ENCODE peak calls at places on chromosomes 6 and 20, in eight cellular contexts. U, O, Q, Y, M, D, C and S are unnamed samples. For H3K9me3 and H3K27me3, the result is how much of the 10 kb centered on the place peaks cover.

GRCh38 chr6:20830576-20830975 is 296.3 kb downstream of the CDKAL1 start:
- DNase-seq in C (no peak), Y (no peak), O (no peak), D (no peak), Q (no peak), U (no peak), M (no peak), S (no peak)

GRCh38 chr6:15023448-15023847 is 222.4 kb upstream of the JARID2 start:
- DNase-seq in C (no peak), Y (no peak), D (no peak), M (no peak), O (no peak), U (peak), Q (no peak), S (no peak)

GRCh38 chr6:155146205-155146604 is 117.6 kb upstream of the CLDN20 start:
- DNase-seq in C (no peak), D (no peak), O (no peak), Y (no peak), Q (no peak), M (no peak), U (no peak), S (no peak)

GRCh38 chr20:3420211-3420707 is 12.8 kb upstream of the DNAAF9 start:
- DNase-seq in O (peak), U (peak), D (peak), C (peak), Y (peak), M (peak), Q (peak), S (peak)

GRCh38 chr6:169950558-169950957 is 199.1 kb downstream of the ERMARD start:
- DNase-seq in D (no peak), O (no peak), C (peak), Y (no peak), Q (no peak), M (no peak), U (peak), S (no peak)

GRCh38 chr20:17571967-17572638 is 2.2 kb downstream of the DSTN start:
- DNase-seq in Y (no peak), D (no peak), M (no peak), C (no peak), Q (no peak), O (no peak), U (peak), S (no peak)

GRCh38 chr20:48350291-48350988 is 477.4 kb downstream of the PREX1 start:
- DNase-seq in C (peak), Q (no peak), D (no peak), M (no peak), O (no peak), U (no peak), Y (no peak), S (no peak)

GRCh38 chr20:63626424-63627128 is at the start of gene GMEB2:
- DNase-seq in O (peak), Q (peak), U (no peak), M (peak), Y (peak), C (no peak), D (peak), S (peak)

GRCh38 chr6:84892666-84893065 is 128.3 kb upstream of the TBX18 start:
- DNase-seq in C (peak), Q (no peak), M (no peak), U (peak), D (no peak), O (no peak), Y (no peak), S (no peak)

GRCh38 chr20:3378138-3378537 is 29.3 kb downstream of the DNAAF9 start:
- DNase-seq in M (no peak), C (no peak), O (no peak), Y (no peak), U (no peak), D (no peak), Q (peak), S (no peak)

GRCh38 chr6:21438237-21438985 is 155.1 kb upstream of the SOX4 start:
- DNase-seq in C (no peak), M (no peak), Y (no peak), Q (no peak), U (peak), D (no peak), O (no peak), S (no peak)

GRCh38 chr6:42166444-42167141 is 6.6 kb upstream of the GUCA1A start:
- DNase-seq in Q (peak), U (peak), D (peak), O (peak), M (peak), C (peak), Y (peak), S (no peak)

GRCh38 chr6:85113934-85114582 is 335.8 kb upstream of the NT5E start:
- DNase-seq in D (no peak), Y (no peak), M (no peak), C (peak), Q (no peak), U (peak), O (no peak), S (no peak)

GRCh38 chr20:22687676-22688360 is 103.4 kb upstream of the FOXA2 start:
- DNase-seq in D (no peak), U (no peak), O (no peak), M (no peak), C (no peak), Y (no peak), Q (no peak), S (no peak)

GRCh38 chr6:93163146-93163545 is 256.2 kb downstream of the EPHA7 start:
- DNase-seq in U (no peak), C (no peak), O (no peak), Q (no peak), D (no peak), Y (no peak), M (no peak), S (no peak)

GRCh38 chr6:49570474-49571079 is 20.1 kb downstream of the C6orf141 start:
- DNase-seq in Y (no peak), D (no peak), M (no peak), C (peak), Q (no peak), U (no peak), O (no peak), S (no peak)

GRCh38 chr6:82842721-82843120 is 222.9 kb downstream of the UBE3D start:
- DNase-seq in D (no peak), Q (no peak), U (peak), M (no peak), O (no peak), Y (no peak), C (peak), S (no peak)

GRCh38 chr6:31898200-31899011 is 908 bp upstream of the EHMT2 start:
- DNase-seq in Y (no peak), M (no peak), U (peak), C (peak), Q (peak), D (no peak), O (no peak), S (no peak)

GRCh38 chr6:88730602-88731001 is 232.8 kb downstream of the RNGTT start:
- DNase-seq in O (no peak), U (peak), Q (no peak), Y (no peak), D (no peak), C (peak), M (no peak), S (no peak)

GRCh38 chr20:17634666-17635319 is 47.2 kb downstream of the RRBP1 start:
- DNase-seq in M (no peak), Q (no peak), O (no peak), U (no peak), D (peak), C (peak), Y (no peak), S (peak)

GRCh38 chr6:94454231-94454630 is 1034.9 kb upstream of the EPHA7 start:
- DNase-seq in O (no peak), C (no peak), D (no peak), Y (no peak), Q (no peak), U (no peak), M (no peak), S (no peak)

GRCh38 chr6:38460216-38460615 is 179.5 kb downstream of the BTBD9 start:
- DNase-seq in U (peak), O (no peak), C (no peak), M (no peak), Q (no peak), D (no peak), Y (no peak), S (no peak)

GRCh38 chr20:31839782-31840487 is 5.5 kb downstream of the FOXS1 start:
- DNase-seq in Y (no peak), C (no peak), M (no peak), U (no peak), O (no peak), D (no peak), Q (no peak), S (no peak)

GRCh38 chr6:19691465-19692167 is 145.6 kb upstream of the ID4 start:
- DNase-seq in D (peak), Y (no peak), C (peak), M (no peak), O (no peak), Q (no peak), U (no peak), S (no peak)

GRCh38 chr6:129539032-129539431 is 170.9 kb downstream of the ARHGAP18 start:
- DNase-seq in M (no peak), Q (no peak), C (no peak), D (no peak), O (no peak), Y (no peak), U (no peak), S (no peak)

GRCh38 chr20:18639501-18639979 is 51.7 kb downstream of the DTD1 start:
- DNase-seq in U (no peak), D (no peak), M (no peak), O (no peak), Q (peak), Y (no peak), C (no peak), S (no peak)

GRCh38 chr20:2986466-2986865 is 57.0 kb upstream of the GNRH2 start:
- DNase-seq in U (peak), Q (no peak), D (no peak), C (peak), Y (peak), M (no peak), O (no peak), S (no peak)

GRCh38 chr6:4135665-4136353 is 434 bp upstream of the ECI2 start:
- DNase-seq in C (peak), Y (peak), M (peak), Q (peak), U (peak), D (peak), O (peak), S (peak)

GRCh38 chr6:48775157-48775556 is 664.2 kb upstream of the PTCHD4 start:
- DNase-seq in O (no peak), U (no peak), C (peak), Q (no peak), Y (no peak), M (no peak), D (no peak), S (no peak)

GRCh38 chr6:35583893-35584688 is 71.4 kb upstream of the TULP1 start:
- DNase-seq in U (peak), M (no peak), Y (peak), C (peak), D (no peak), O (peak), Q (peak), S (no peak)

GRCh38 chr20:6792789-6793188 is 25.3 kb downstream of the BMP2 start:
- DNase-seq in Q (no peak), C (no peak), M (no peak), Y (no peak), O (no peak), U (no peak), D (no peak), S (no peak)

GRCh38 chr20:23193985-23194384 is 107.9 kb upstream of the CD93 start:
- DNase-seq in Y (no peak), D (no peak), Q (no peak), O (no peak), C (no peak), M (no peak), U (peak), S (no peak)

GRCh38 chr6:208973-209372 is 83.3 kb upstream of the DUSP22 start:
- DNase-seq in Y (no peak), M (no peak), Q (no peak), C (no peak), U (no peak), O (no peak), D (no peak), S (no peak)

GRCh38 chr6:3090013-3090412 is 21.7 kb downstream of the RIPK1 start:
- DNase-seq in C (no peak), U (no peak), Y (no peak), O (no peak), D (no peak), Q (no peak), M (no peak), S (no peak)

GRCh38 chr6:167054987-167055386 is 55.8 kb downstream of the CEP43 start:
- DNase-seq in D (no peak), O (no peak), M (no peak), Y (no peak), C (no peak), U (no peak), Q (no peak), S (no peak)

GRCh38 chr6:15017251-15017650 is 228.6 kb upstream of the JARID2 start:
- DNase-seq in Y (no peak), C (peak), Q (peak), O (peak), D (no peak), U (no peak), M (peak), S (peak)

GRCh38 chr20:58712116-58712822 is 19.7 kb downstream of the NPEPL1 start:
- DNase-seq in M (no peak), D (peak), C (no peak), U (no peak), Y (no peak), Q (no peak), O (no peak), S (no peak)

GRCh38 chr6:5085638-5086293 is 625 bp downstream of the PPP1R3G start:
- DNase-seq in O (peak), C (peak), U (peak), Y (peak), D (peak), Q (peak), M (peak), S (no peak)

GRCh38 chr6:98847767-98848538 is 13.6 kb downstream of the POU3F2 start:
- DNase-seq in U (no peak), D (peak), C (peak), M (no peak), Q (no peak), O (no peak), Y (no peak), S (peak)

GRCh38 chr6:110878751-110879539 is 4.4 kb downstream of the AMD1 start:
- DNase-seq in C (peak), D (no peak), O (no peak), M (no peak), Y (no peak), Q (no peak), U (no peak), S (no peak)

GRCh38 chr6:138692058-138692977 is 81.3 kb upstream of the CCDC28A start:
- DNase-seq in O (peak), C (peak), U (peak), D (peak), Q (peak), Y (peak), M (peak), S (peak)

GRCh38 chr6:138691595-138692057 is 81.9 kb upstream of the CCDC28A start:
- DNase-seq in U (peak), O (no peak), D (no peak), Y (no peak), Q (peak), C (peak), M (no peak), S (no peak)

GRCh38 chr6:138695193-138695592 is 78.4 kb upstream of the CCDC28A start:
- DNase-seq in M (no peak), D (no peak), U (peak), Y (no peak), O (no peak), Q (no peak), C (no peak), S (no peak)

GRCh38 chr6:138690975-138691594 is 82.5 kb upstream of the CCDC28A start:
- DNase-seq in Y (no peak), O (no peak), C (no peak), Q (no peak), U (no peak), M (no peak), D (no peak), S (no peak)

GRCh38 chr6:138692978-138693909 is 80.3 kb upstream of the CCDC28A start:
- DNase-seq in U (peak), C (peak), M (peak), O (peak), Q (peak), D (peak), Y (peak), S (peak)
- TF ChIP-seq CTCF in U (no peak), C (no peak), M (peak), O (no peak), Q (no peak), D (no peak), Y (peak), S (no peak)

DNA sequence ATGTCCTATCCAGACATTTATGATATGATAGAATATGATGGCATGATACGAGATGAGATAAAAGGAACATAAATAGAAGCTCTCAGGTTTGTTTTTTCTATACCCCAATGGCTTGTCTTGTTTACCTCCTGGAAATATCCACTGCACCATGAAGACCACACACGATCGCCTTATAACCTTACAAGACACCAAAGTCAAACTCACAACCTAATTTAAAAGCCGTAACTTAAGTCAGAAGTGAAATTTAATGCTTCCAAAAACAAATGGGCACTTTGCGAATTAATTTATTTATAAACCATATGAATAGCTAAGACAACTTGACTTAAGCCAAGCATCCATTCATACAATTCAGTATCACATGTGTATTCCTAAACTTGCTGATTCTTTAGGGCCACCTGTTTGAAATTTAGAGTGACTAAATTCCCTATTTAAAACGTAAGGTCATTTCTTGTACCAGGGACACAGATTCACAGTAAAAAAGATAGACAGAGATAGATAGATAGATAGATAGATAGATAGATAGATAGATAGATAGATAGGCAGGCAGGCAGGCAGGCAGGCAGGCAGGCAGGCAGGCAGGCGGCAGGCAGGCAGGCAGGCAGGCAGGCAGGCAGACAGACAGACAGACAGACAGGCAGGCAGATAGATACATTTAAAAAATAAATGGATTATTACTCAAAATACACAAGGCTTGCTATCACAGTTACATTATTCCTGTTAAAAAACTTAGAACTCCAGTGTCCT is 54.4 kb downstream of the AGPAT4 start:
- DNase-seq in Y (no peak), M (no peak), O (no peak), U (no peak), C (no peak), D (no peak), Q (no peak), S (no peak)
- H3K9me3 ChIP-seq in Y (under half), M (under half), O (under half), U (under half), C (under half), D (under half), Q (under half), S (under half)

GRCh38 chr6:1608222-1608975 is 1.3 kb upstream of the FOXC1 start:
- DNase-seq in U (no peak), C (no peak), Q (no peak), M (no peak), D (peak), O (no peak), Y (no peak), S (no peak)
- H3K27me3 ChIP-seq in U (under half), C (half or more), Q (half or more), M (half or more), D (under half), O (half or more), Y (half or more), S (half or more)

GRCh38 chr6:30493643-30494250 is 4.4 kb downstream of the HLA-E start:
- DNase-seq in U (no peak), D (no peak), C (no peak), Y (no peak), Q (no peak), O (no peak), M (no peak), S (no peak)
- TF ChIP-seq CTCF in U (peak), D (no peak), C (peak), Y (no peak), Q (no peak), O (no peak), M (no peak), S (peak)

GRCh38 chr6:168799067-168799466 is 358.1 kb downstream of the SMOC2 start:
- DNase-seq in O (no peak), Y (no peak), C (no peak), U (no peak), D (no peak), Q (no peak), M (no peak), S (no peak)

DNA sequence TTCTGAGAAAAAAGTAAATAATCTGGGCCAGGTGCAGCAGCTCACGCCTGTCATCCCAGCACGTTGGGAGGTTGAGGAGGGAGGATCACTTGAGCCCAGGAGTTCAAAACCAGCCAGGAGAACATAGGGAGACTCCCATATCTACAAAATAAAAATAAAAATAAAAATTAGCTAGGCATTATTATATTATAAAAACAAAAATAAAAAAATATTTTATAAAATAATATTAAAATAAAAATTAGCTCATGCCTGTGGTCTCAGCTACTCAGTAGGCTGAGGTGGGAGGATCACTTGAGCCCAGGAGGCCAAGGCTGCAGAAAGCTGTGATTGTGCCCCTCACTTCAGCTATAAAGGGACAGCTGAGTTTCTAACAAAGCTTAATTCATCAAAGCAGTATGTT is 362.9 kb downstream of the SMOC2 start:
- DNase-seq in O (no peak), U (no peak), C (no peak), M (no peak), D (no peak), Y (no peak), Q (no peak), S (no peak)
- H3K9me3 ChIP-seq in O (under half), U (under half), C (under half), M (under half), D (under half), Y (under half), Q (under half), S (under half)

GRCh38 chr6:125747589-125748533 is 1.6 kb upstream of the HEY2 start:
- DNase-seq in D (peak), Y (peak), U (peak), O (peak), Q (peak), M (peak), C (peak), S (peak)

GRCh38 chr6:125745281-125746018 is 4.0 kb upstream of the HEY2 start:
- DNase-seq in C (no peak), M (no peak), O (no peak), D (no peak), Y (no peak), U (no peak), Q (no peak), S (no peak)

GRCh38 chr6:125746731-125747588 is 2.5 kb upstream of the HEY2 start:
- DNase-seq in C (peak), U (peak), M (peak), Q (peak), D (peak), O (peak), Y (peak), S (peak)

GRCh38 chr6:125743604-125744003 is 5.8 kb upstream of the HEY2 start:
- DNase-seq in C (no peak), O (no peak), M (no peak), Q (no peak), Y (no peak), U (no peak), D (no peak), S (no peak)

DNA sequence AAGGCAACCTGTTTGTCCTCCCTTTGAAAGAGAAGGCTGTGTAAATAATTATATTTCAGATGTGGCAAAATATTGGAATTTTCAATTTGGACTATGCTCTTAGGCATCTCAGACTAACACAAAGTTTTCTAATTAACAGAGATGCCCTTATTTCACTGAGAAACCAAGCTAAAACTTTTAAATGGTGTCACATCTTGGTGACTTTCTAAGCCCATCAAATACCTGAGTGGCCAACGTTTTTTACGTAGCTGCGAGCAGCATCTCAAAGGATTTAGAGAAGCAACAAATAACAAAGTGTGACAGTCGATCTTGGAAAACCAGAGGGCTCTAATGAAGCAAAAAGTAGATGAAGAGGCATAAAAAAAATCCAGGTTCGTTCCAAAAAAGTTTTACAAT is 3.4 kb upstream of the HEY2 start:
- DNase-seq in U (no peak), O (no peak), Y (no peak), D (no peak), C (no peak), Q (no peak), M (no peak), S (no peak)
- H3K27me3 ChIP-seq in U (half or more), O (half or more), Y (under half), D (under half), C (under half), Q (under half), M (under half), S (half or more)

GRCh38 chr20:38771621-38772020 is 23.4 kb downstream of the ACTR5 start:
- DNase-seq in U (no peak), C (no peak), O (no peak), D (no peak), Q (no peak), M (no peak), Y (no peak), S (no peak)
- TF ChIP-seq CTCF in U (no peak), C (no peak), O (no peak), D (no peak), Q (no peak), M (no peak), Y (no peak), S (no peak)

GRCh38 chr20:25353754-25354705 is 36.6 kb downstream of the ABHD12 start:
- DNase-seq in M (no peak), Y (no peak), U (peak), Q (no peak), O (no peak), C (no peak), D (no peak), S (no peak)
- H3K9me3 ChIP-seq in M (under half), Y (under half), U (under half), Q (under half), O (under half), C (under half), D (under half), S (under half)